ENCODE peak calls at places on chromosomes 16 and 17, in ten cellular contexts. K is right atrium auricular region; B is brain microvascular endothelial cell; Y is NCI-H345; E is ELF-1; Q is foreskin fibroblast; C is mucosa of gallbladder; M is stimulated activated CD4-positive, alpha-beta T cell treated with anti-CD3 and anti-CD28 coated beads, Interleukin-1b, Interleukin-23, amount 100 ng/mL, for 24 hours; D is stimulated activated CD8-positive, alpha-beta memory T cell treated with anti-CD3 and anti-CD28 coated beads, Interleukin-4, amount 100 ng/mL, for 24 hours; V is cardiac muscle cell. Z is an unnamed sample.

GRCh38 chr17:78019367-78019975 is 61.0 kb downstream of the TNRC6C start:
- DNase-seq in C (no peak), M (no peak), V (peak; percentile 58), Q (peak; percentile 28), D (no peak), Y (peak; percentile 28), K (no peak), B (no peak), E (no peak), Z (peak; percentile 32)

GRCh38 chr16:895371-895770 is 75.4 kb downstream of the LMF1 start:
- DNase-seq in Q (no peak), D (no peak), E (no peak), B (no peak), Y (no peak), K (no peak), M (no peak), C (no peak), V (no peak), Z (no peak)

GRCh38 chr17:7132511-7133094 is 18.0 kb upstream of the ASGR2 start:
- DNase-seq in C (no peak), Q (no peak), E (peak; percentile 91), M (no peak), D (peak; percentile 15), B (peak; percentile 17), K (no peak), V (peak; percentile 40), Y (peak; percentile 21), Z (peak; percentile 47)

GRCh38 chr17:10105513-10106001 is 92.8 kb downstream of the GAS7 start:
- DNase-seq in D (no peak), V (peak; percentile 84), B (no peak), C (peak; percentile 50), Y (no peak), Q (no peak), E (peak; percentile 70), M (no peak), K (peak; percentile 94), Z (peak; percentile 74)

GRCh38 chr17:77264617-77265230 is 124.0 kb downstream of the SEC14L1 start:
- DNase-seq in D (no peak), Q (no peak), E (no peak), Y (peak; percentile 79), V (no peak), M (no peak), K (no peak), C (no peak), B (no peak), Z (no peak)

GRCh38 chr17:18182190-18182977 is 1.2 kb upstream of the ALKBH5 start:
- DNase-seq in C (peak; percentile 61), B (no peak), K (no peak), V (peak; percentile 37), D (no peak), Q (no peak), E (no peak), Y (no peak), M (no peak), Z (peak; percentile 37)

GRCh38 chr16:57041182-57042156 is 50.9 kb upstream of the CPNE2 start:
- DNase-seq in B (no peak), Y (no peak), M (peak; percentile 58), D (peak; percentile 75), V (no peak), K (no peak), E (no peak), Q (no peak), C (peak; percentile 32), Z (no peak)

GRCh38 chr16:78183437-78183836 is 84.0 kb downstream of the WWOX start:
- DNase-seq in B (no peak), D (no peak), E (no peak), C (no peak), Q (no peak), Y (peak; percentile 40), V (no peak), M (no peak), K (no peak), Z (no peak)

GRCh38 chr17:80443916-80444708 is 29.1 kb downstream of the ENDOV start:
- DNase-seq in B (no peak), V (no peak), Y (peak; percentile 63), E (no peak), C (no peak), D (no peak), M (no peak), K (no peak), Q (no peak), Z (no peak)

GRCh38 chr17:56447166-56447565 is 146.3 kb upstream of the NOG start:
- DNase-seq in Y (no peak), D (no peak), M (no peak), C (no peak), Q (no peak), E (no peak), B (no peak), V (no peak), K (no peak), Z (no peak)

GRCh38 chr16:70576431-70577255 is 53.0 kb downstream of the SF3B3 start:
- DNase-seq in B (peak; percentile 33), E (no peak), V (peak; percentile 85), K (no peak), M (no peak), Y (no peak), Q (peak; percentile 92), C (no peak), D (no peak), Z (peak; percentile 70)

GRCh38 chr16:77555781-77556180 is 120.9 kb upstream of the ADAMTS18 start:
- DNase-seq in Y (no peak), V (no peak), M (no peak), E (no peak), B (no peak), K (no peak), Q (no peak), C (no peak), D (no peak), Z (no peak)

GRCh38 chr16:72860726-72861562 is 187.0 kb downstream of the ZFHX3 start:
- DNase-seq in B (no peak), V (no peak), Q (no peak), K (no peak), M (no peak), E (no peak), Y (no peak), D (no peak), C (no peak), Z (no peak)